ENCODE peak calls at places on chromosomes 2 and 18, in eight cellular contexts. One of them, this sample, is unnamed.

GRCh38 chr2:77228379-77228778 is 293.8 kb downstream of the LRRTM4 start:
- DNase-seq in epithelial cell of esophagus: peak
- DNase-seq in breast epithelium: no peak
- DNase-seq in MCF 10A: peak
- DNase-seq in colonic mucosa: no peak
- DNase-seq in Calu3: no peak
- DNase-seq in cardiac muscle cell: no peak
- DNase-seq in glutamatergic neuron: no peak
- DNase-seq in this sample: no peak

GRCh38 chr2:193869564-193869963 is 1674.8 kb upstream of the TMEFF2 start:
- DNase-seq in breast epithelium: no peak
- DNase-seq in epithelial cell of esophagus: no peak
- DNase-seq in glutamatergic neuron: no peak
- DNase-seq in colonic mucosa: no peak
- DNase-seq in MCF 10A: no peak
- DNase-seq in Calu3: no peak
- DNase-seq in cardiac muscle cell: no peak
- DNase-seq in this sample: no peak

GRCh38 chr18:45106331-45106774 is 425.7 kb downstream of the SETBP1 start:
- DNase-seq in Calu3: no peak
- DNase-seq in breast epithelium: no peak
- DNase-seq in colonic mucosa: no peak
- DNase-seq in MCF 10A: no peak
- DNase-seq in glutamatergic neuron: no peak
- DNase-seq in cardiac muscle cell: peak
- DNase-seq in epithelial cell of esophagus: no peak
- DNase-seq in this sample: no peak

GRCh38 chr18:22545091-22545795 is 127.5 kb upstream of the CTAGE1 start:
- DNase-seq in breast epithelium: no peak
- DNase-seq in colonic mucosa: no peak
- DNase-seq in MCF 10A: peak
- DNase-seq in cardiac muscle cell: no peak
- DNase-seq in Calu3: no peak
- DNase-seq in epithelial cell of esophagus: no peak
- DNase-seq in glutamatergic neuron: no peak
- DNase-seq in this sample: no peak

GRCh38 chr2:203861607-203862006 is 6.0 kb upstream of the CTLA4 start:
- DNase-seq in epithelial cell of esophagus: no peak
- DNase-seq in colonic mucosa: no peak
- DNase-seq in breast epithelium: no peak
- DNase-seq in glutamatergic neuron: no peak
- DNase-seq in Calu3: no peak
- DNase-seq in cardiac muscle cell: no peak
- DNase-seq in MCF 10A: no peak
- DNase-seq in this sample: no peak

GRCh38 chr18:41395695-41396094 is 559.3 kb upstream of the PIK3C3 start:
- DNase-seq in Calu3: no peak
- DNase-seq in breast epithelium: no peak
- DNase-seq in colonic mucosa: no peak
- DNase-seq in glutamatergic neuron: no peak
- DNase-seq in cardiac muscle cell: peak
- DNase-seq in epithelial cell of esophagus: peak
- DNase-seq in MCF 10A: no peak
- DNase-seq in this sample: no peak

GRCh38 chr18:74596959-74597661 is 560 bp upstream of the ZNF407 start:
- DNase-seq in glutamatergic neuron: peak
- DNase-seq in cardiac muscle cell: peak
- DNase-seq in epithelial cell of esophagus: no peak
- DNase-seq in MCF 10A: peak
- DNase-seq in colonic mucosa: peak
- DNase-seq in breast epithelium: peak
- DNase-seq in Calu3: peak
- DNase-seq in this sample: peak

GRCh38 chr2:233267516-233268245 is 16.2 kb downstream of the ATG16L1 start:
- DNase-seq in breast epithelium: no peak
- DNase-seq in epithelial cell of esophagus: no peak
- DNase-seq in Calu3: no peak
- DNase-seq in glutamatergic neuron: no peak
- DNase-seq in colonic mucosa: peak
- DNase-seq in cardiac muscle cell: no peak
- DNase-seq in MCF 10A: no peak
- DNase-seq in this sample: no peak

GRCh38 chr2:158691619-158692018 is 103.5 kb upstream of the DAPL1 start:
- DNase-seq in glutamatergic neuron: no peak
- DNase-seq in colonic mucosa: no peak
- DNase-seq in MCF 10A: no peak
- DNase-seq in cardiac muscle cell: no peak
- DNase-seq in breast epithelium: no peak
- DNase-seq in Calu3: no peak
- DNase-seq in epithelial cell of esophagus: no peak
- DNase-seq in this sample: no peak

GRCh38 chr18:79796531-79797390 is 977 bp upstream of the KCNG2 start:
- DNase-seq in epithelial cell of esophagus: no peak
- DNase-seq in glutamatergic neuron: peak
- DNase-seq in Calu3: no peak
- DNase-seq in colonic mucosa: no peak
- DNase-seq in MCF 10A: no peak
- DNase-seq in cardiac muscle cell: peak
- DNase-seq in breast epithelium: peak
- DNase-seq in this sample: no peak

GRCh38 chr18:79798999-79799370 is 1.2 kb downstream of the KCNG2 start:
- DNase-seq in Calu3: no peak
- DNase-seq in MCF 10A: no peak
- DNase-seq in glutamatergic neuron: peak
- DNase-seq in cardiac muscle cell: peak
- DNase-seq in colonic mucosa: no peak
- DNase-seq in breast epithelium: peak
- DNase-seq in epithelial cell of esophagus: no peak
- DNase-seq in this sample: no peak

GRCh38 chr18:79796016-79796415 is 1.7 kb upstream of the KCNG2 start:
- DNase-seq in glutamatergic neuron: no peak
- DNase-seq in cardiac muscle cell: peak
- DNase-seq in epithelial cell of esophagus: no peak
- DNase-seq in MCF 10A: peak
- DNase-seq in colonic mucosa: no peak
- DNase-seq in Calu3: no peak
- DNase-seq in breast epithelium: no peak
- DNase-seq in this sample: no peak

GRCh38 chr18:79798346-79798998 is 734 bp downstream of the KCNG2 start:
- DNase-seq in MCF 10A: no peak
- DNase-seq in Calu3: no peak
- DNase-seq in cardiac muscle cell: peak
- DNase-seq in glutamatergic neuron: no peak
- DNase-seq in epithelial cell of esophagus: no peak
- DNase-seq in breast epithelium: peak
- DNase-seq in colonic mucosa: no peak
- DNase-seq in this sample: no peak

GRCh38 chr18:79797518-79798345 is at the start of gene KCNG2:
- DNase-seq in epithelial cell of esophagus: peak
- DNase-seq in Calu3: no peak
- DNase-seq in cardiac muscle cell: peak
- DNase-seq in colonic mucosa: no peak
- DNase-seq in breast epithelium: peak
- DNase-seq in MCF 10A: no peak
- DNase-seq in glutamatergic neuron: peak
- DNase-seq in this sample: no peak
- TF ChIP-seq CTCF in epithelial cell of esophagus: no peak
- TF ChIP-seq CTCF in Calu3: no peak
- TF ChIP-seq CTCF in cardiac muscle cell: peak
- TF ChIP-seq CTCF in colonic mucosa: no peak
- TF ChIP-seq CTCF in breast epithelium: no peak
- TF ChIP-seq CTCF in MCF 10A: no peak
- TF ChIP-seq CTCF in glutamatergic neuron: no peak
- TF ChIP-seq CTCF in this sample: no peak

GRCh38 chr2:200668473-200668872 is 82.7 kb downstream of the AOX1 start:
- DNase-seq in MCF 10A: no peak
- DNase-seq in epithelial cell of esophagus: no peak
- DNase-seq in cardiac muscle cell: no peak
- DNase-seq in colonic mucosa: no peak
- DNase-seq in breast epithelium: no peak
- DNase-seq in Calu3: no peak
- DNase-seq in glutamatergic neuron: no peak
- DNase-seq in this sample: no peak

GRCh38 chr2:200665626-200666453 is 80.0 kb downstream of the AOX1 start:
- DNase-seq in Calu3: no peak
- DNase-seq in MCF 10A: no peak
- DNase-seq in epithelial cell of esophagus: peak
- DNase-seq in cardiac muscle cell: no peak
- DNase-seq in glutamatergic neuron: no peak
- DNase-seq in colonic mucosa: no peak
- DNase-seq in breast epithelium: no peak
- DNase-seq in this sample: no peak

GRCh38 chr2:200667397-200667796 is 81.6 kb downstream of the AOX1 start:
- DNase-seq in epithelial cell of esophagus: no peak
- DNase-seq in Calu3: no peak
- DNase-seq in breast epithelium: no peak
- DNase-seq in MCF 10A: no peak
- DNase-seq in colonic mucosa: no peak
- DNase-seq in glutamatergic neuron: no peak
- DNase-seq in cardiac muscle cell: no peak
- DNase-seq in this sample: no peak

GRCh38 chr2:200673191-200673590 is 87.4 kb downstream of the AOX1 start:
- DNase-seq in breast epithelium: no peak
- DNase-seq in colonic mucosa: no peak
- DNase-seq in Calu3: no peak
- DNase-seq in cardiac muscle cell: no peak
- DNase-seq in glutamatergic neuron: no peak
- DNase-seq in MCF 10A: no peak
- DNase-seq in epithelial cell of esophagus: no peak
- DNase-seq in this sample: no peak

GRCh38 chr2:200670313-200670712 is 84.5 kb downstream of the AOX1 start:
- DNase-seq in colonic mucosa: no peak
- DNase-seq in cardiac muscle cell: no peak
- DNase-seq in Calu3: no peak
- DNase-seq in MCF 10A: no peak
- DNase-seq in epithelial cell of esophagus: no peak
- DNase-seq in breast epithelium: no peak
- DNase-seq in glutamatergic neuron: no peak
- DNase-seq in this sample: no peak
- TF ChIP-seq CTCF in colonic mucosa: no peak
- TF ChIP-seq CTCF in cardiac muscle cell: no peak
- TF ChIP-seq CTCF in Calu3: no peak
- TF ChIP-seq CTCF in MCF 10A: no peak
- TF ChIP-seq CTCF in epithelial cell of esophagus: no peak
- TF ChIP-seq CTCF in breast epithelium: no peak
- TF ChIP-seq CTCF in glutamatergic neuron: no peak
- TF ChIP-seq CTCF in this sample: no peak

GRCh38 chr2:150609831-150610582 is 122.5 kb upstream of the RND3 start:
- DNase-seq in breast epithelium: no peak
- DNase-seq in MCF 10A: no peak
- DNase-seq in glutamatergic neuron: no peak
- DNase-seq in cardiac muscle cell: no peak
- DNase-seq in Calu3: no peak
- DNase-seq in colonic mucosa: no peak
- DNase-seq in epithelial cell of esophagus: no peak
- DNase-seq in this sample: no peak

GRCh38 chr2:150608341-150608740 is 120.9 kb upstream of the RND3 start:
- DNase-seq in breast epithelium: no peak
- DNase-seq in MCF 10A: no peak
- DNase-seq in glutamatergic neuron: no peak
- DNase-seq in cardiac muscle cell: no peak
- DNase-seq in Calu3: no peak
- DNase-seq in epithelial cell of esophagus: peak
- DNase-seq in colonic mucosa: no peak
- DNase-seq in this sample: no peak

GRCh38 chr2:150612957-150613710 is 125.7 kb upstream of the RND3 start:
- DNase-seq in glutamatergic neuron: no peak
- DNase-seq in Calu3: no peak
- DNase-seq in MCF 10A: no peak
- DNase-seq in breast epithelium: no peak
- DNase-seq in colonic mucosa: no peak
- DNase-seq in epithelial cell of esophagus: no peak
- DNase-seq in cardiac muscle cell: peak
- DNase-seq in this sample: no peak

GRCh38 chr2:150607471-150607870 is 120.0 kb upstream of the RND3 start:
- DNase-seq in Calu3: no peak
- DNase-seq in glutamatergic neuron: no peak
- DNase-seq in MCF 10A: no peak
- DNase-seq in cardiac muscle cell: peak
- DNase-seq in epithelial cell of esophagus: peak
- DNase-seq in breast epithelium: no peak
- DNase-seq in colonic mucosa: no peak
- DNase-seq in this sample: no peak

DNA sequence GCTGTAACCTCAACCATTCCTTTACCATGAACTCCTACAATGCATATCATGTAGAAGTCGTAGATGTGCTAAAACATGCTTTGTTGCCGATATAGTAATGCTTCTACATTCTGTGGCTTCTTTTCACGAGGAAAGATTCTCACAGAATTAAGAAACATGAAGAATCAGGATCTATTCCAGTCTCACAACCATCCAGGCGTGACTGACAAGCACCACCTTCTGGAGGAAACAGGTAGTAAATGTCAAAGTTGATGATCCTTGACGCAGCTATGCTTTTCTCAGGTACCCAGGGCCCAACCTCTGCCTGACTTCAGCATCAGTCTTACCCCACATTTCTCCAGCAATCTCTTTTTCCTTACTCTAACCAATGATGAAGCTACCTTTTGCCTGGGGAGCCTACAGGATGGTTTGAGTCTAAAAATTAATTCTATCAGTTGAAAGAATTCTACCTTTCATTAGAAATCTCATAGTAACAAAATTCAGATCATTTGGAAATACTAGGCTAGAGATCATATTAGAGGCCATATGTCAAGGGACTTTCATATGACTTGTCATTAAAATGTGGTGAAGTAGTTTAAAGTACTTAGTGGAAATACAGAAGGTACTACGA is 123.3 kb upstream of the RND3 start:
- DNase-seq in MCF 10A: peak
- DNase-seq in cardiac muscle cell: peak
- DNase-seq in breast epithelium: no peak
- DNase-seq in Calu3: peak
- DNase-seq in colonic mucosa: peak
- DNase-seq in glutamatergic neuron: peak
- DNase-seq in epithelial cell of esophagus: peak
- DNase-seq in this sample: no peak
- TF ChIP-seq CTCF in MCF 10A: peak
- TF ChIP-seq CTCF in cardiac muscle cell: peak
- TF ChIP-seq CTCF in breast epithelium: no peak
- TF ChIP-seq CTCF in Calu3: peak
- TF ChIP-seq CTCF in colonic mucosa: peak
- TF ChIP-seq CTCF in glutamatergic neuron: peak
- TF ChIP-seq CTCF in epithelial cell of esophagus: peak
- TF ChIP-seq CTCF in this sample: peak

GRCh38 chr2:20350105-20350712 is 435 bp downstream of the PUM2 start:
- DNase-seq in epithelial cell of esophagus: peak
- DNase-seq in cardiac muscle cell: peak
- DNase-seq in glutamatergic neuron: peak
- DNase-seq in breast epithelium: peak
- DNase-seq in colonic mucosa: peak
- DNase-seq in MCF 10A: peak
- DNase-seq in Calu3: peak
- DNase-seq in this sample: peak
- TF ChIP-seq CTCF in epithelial cell of esophagus: no peak
- TF ChIP-seq CTCF in cardiac muscle cell: no peak
- TF ChIP-seq CTCF in glutamatergic neuron: no peak
- TF ChIP-seq CTCF in breast epithelium: no peak
- TF ChIP-seq CTCF in colonic mucosa: no peak
- TF ChIP-seq CTCF in MCF 10A: no peak
- TF ChIP-seq CTCF in Calu3: no peak
- TF ChIP-seq CTCF in this sample: no peak